ENCODE peak calls at places on chromosome 1, in seven cellular contexts. W, P, Z, C, K, T and H are unnamed samples.
A peak's percentile ranks its signal among the peaks of the same experiment; 100 is the strongest.

GRCh38 chr1:63693956-63694607 is 79.7 kb upstream of the ROR1 start:
- DNase-seq in K (no peak), Z (no peak), W (no peak), C (peak; percentile 17), P (no peak), T (no peak), H (no peak)

GRCh38 chr1:203271962-203272632 is 33.2 kb upstream of the BTG2 start:
- DNase-seq in K (no peak), C (peak; percentile 8), T (no peak), Z (peak; percentile 91), P (no peak), W (no peak), H (no peak)

GRCh38 chr1:84603941-84604830 is 29.9 kb upstream of the CTBS start:
- DNase-seq in T (no peak), P (no peak), W (no peak), Z (peak; percentile 37), C (no peak), K (peak; percentile 68), H (no peak)

GRCh38 chr1:22850681-22851080 is 122.0 kb downstream of the LACTBL1 start:
- DNase-seq in Z (peak; percentile 73), T (no peak), W (no peak), K (peak; percentile 43), P (no peak), C (no peak), H (no peak)

GRCh38 chr1:243798726-243799125 is 51.3 kb downstream of the AKT3 start:
- DNase-seq in W (no peak), K (no peak), Z (no peak), P (peak; percentile 96), T (no peak), C (no peak), H (no peak)

GRCh38 chr1:224497714-224498573 is 63.3 kb upstream of the WDR26 start:
- DNase-seq in Z (peak; percentile 76), T (peak; percentile 53), C (peak; percentile 13), W (peak; percentile 76), K (no peak), P (peak; percentile 92), H (no peak)

GRCh38 chr1:22038036-22038435 is 14.5 kb upstream of the CDC42 start:
- DNase-seq in C (no peak), T (no peak), P (no peak), Z (no peak), K (no peak), W (no peak), H (no peak)

GRCh38 chr1:214216779-214217178 is 64.2 kb upstream of the SMYD2 start:
- DNase-seq in C (no peak), T (no peak), P (no peak), Z (peak; percentile 94), K (no peak), W (no peak), H (no peak)

GRCh38 chr1:169368406-169368769 is 393 bp downstream of the BLZF1 start:
- DNase-seq in C (peak; percentile 50), W (peak; percentile 22), P (no peak), T (peak; percentile 10), Z (peak; percentile 48), K (peak; percentile 7), H (no peak)

GRCh38 chr1:2951856-2952255 is 69.4 kb upstream of the ACTRT2 start:
- DNase-seq in W (no peak), K (no peak), T (no peak), C (no peak), Z (no peak), P (no peak), H (no peak)

GRCh38 chr1:43185021-43185420 is 12.9 kb downstream of the CFAP57 start:
- DNase-seq in P (no peak), K (no peak), C (no peak), Z (peak; percentile 79), T (no peak), W (no peak), H (no peak)

GRCh38 chr1:40338745-40339419 is 21.8 kb upstream of the COL9A2 start:
- DNase-seq in P (peak; percentile 64), K (peak; percentile 51), W (peak; percentile 94), T (peak; percentile 90), Z (peak; percentile 74), C (peak; percentile 92), H (peak; percentile 81)

GRCh38 chr1:30250338-30251022 is 472.9 kb downstream of the MATN1 start:
- DNase-seq in C (no peak), K (no peak), Z (peak; percentile 63), T (no peak), W (no peak), P (no peak), H (no peak)

GRCh38 chr1:114833421-114833820 is 21.2 kb upstream of the SYCP1 start:
- DNase-seq in T (no peak), Z (no peak), P (no peak), K (no peak), C (no peak), W (no peak), H (no peak)

GRCh38 chr1:31621872-31622730 is 4.6 kb downstream of the HCRTR1 start:
- DNase-seq in T (no peak), C (no peak), K (no peak), P (no peak), W (no peak), Z (no peak), H (no peak)

GRCh38 chr1:245603311-245603865 is 448.6 kb downstream of the KIF26B start:
- DNase-seq in W (no peak), P (no peak), K (no peak), C (no peak), Z (no peak), T (no peak), H (no peak)

GRCh38 chr1:163357378-163357777 is 35.6 kb downstream of the NUF2 start:
- DNase-seq in T (no peak), Z (no peak), K (no peak), C (no peak), P (no peak), W (no peak), H (no peak)

GRCh38 chr1:157132111-157132510 is 6.1 kb downstream of the ETV3 start:
- DNase-seq in K (no peak), Z (no peak), W (no peak), P (no peak), C (no peak), T (no peak), H (no peak)

GRCh38 chr1:180027949-180028445 is 73.4 kb downstream of the CEP350 start:
- DNase-seq in Z (no peak), C (no peak), T (no peak), W (no peak), P (no peak), K (no peak), H (no peak)